ENCODE peak calls at places on chromosomes 6 and 20, in ten cellular contexts. L is OCI-LY7; M is naive thymus-derived CD4-positive, alpha-beta T cell; E is DMS 273 treated with DMSO at 0.1 percent for 48 hours; Z is midbrain; P is activated CD4-positive, alpha-beta T cell treated with anti-CD3 and anti-CD28 coated beads for 36 hours; S is AG09309; X is fibroblast of pulmonary artery; I is amygdala; C is CD4-positive, CD25-positive, alpha-beta regulatory T cell. D is an unnamed sample.

GRCh38 chr6:6885521-6886088 is 222.2 kb upstream of the RREB1 start:
- DNase-seq in L (no peak), P (no peak), M (no peak), I (peak; percentile 19), S (no peak), X (no peak), Z (peak; percentile 10), E (no peak), C (peak; percentile 20), D (no peak)

GRCh38 chr6:14638932-14639875 is 521.6 kb downstream of the CD83 start:
- DNase-seq in C (no peak), P (no peak), I (no peak), L (peak; percentile 71), S (no peak), E (peak; percentile 47), M (no peak), Z (no peak), X (peak; percentile 41), D (peak; percentile 78)

GRCh38 chr6:47479156-47479541 is 1.6 kb downstream of the CD2AP start:
- DNase-seq in S (no peak), P (no peak), C (peak; percentile 16), E (peak; percentile 16), L (peak; percentile 55), X (no peak), Z (no peak), I (no peak), M (no peak), D (no peak)

GRCh38 chr6:137218917-137219663 is at the start of gene IFNGR1:
- DNase-seq in Z (peak; percentile 97), P (peak; percentile 98), M (peak; percentile 97), L (peak; percentile 93), X (peak; percentile 96), S (no peak), C (peak; percentile 95), E (peak; percentile 58), I (peak; percentile 92), D (peak; percentile 96)

GRCh38 chr6:149368065-149368464 is 32.0 kb upstream of the SUMO4 start:
- DNase-seq in M (no peak), X (no peak), P (no peak), L (no peak), E (no peak), S (no peak), I (no peak), C (no peak), Z (no peak), D (no peak)

GRCh38 chr6:34341481-34341971 is 50.9 kb downstream of the NUDT3 start:
- DNase-seq in S (no peak), L (no peak), M (no peak), P (no peak), E (no peak), Z (no peak), I (no peak), X (peak; percentile 64), C (no peak), D (no peak)

GRCh38 chr6:51147756-51148155 is 329.1 kb downstream of the TFAP2B start:
- DNase-seq in Z (no peak), M (no peak), E (no peak), L (no peak), I (no peak), S (no peak), X (no peak), C (no peak), P (no peak), D (no peak)

GRCh38 chr6:167757291-167757690 is 69.4 kb upstream of the AFDN start:
- DNase-seq in E (no peak), I (no peak), C (no peak), Z (no peak), M (no peak), S (no peak), L (no peak), X (no peak), P (no peak), D (no peak)

GRCh38 chr6:133242761-133243590 is 1.8 kb downstream of the EYA4 start:
- DNase-seq in Z (no peak), E (peak; percentile 14), X (no peak), S (no peak), M (no peak), L (no peak), C (no peak), P (peak; percentile 8), I (no peak), D (no peak)

GRCh38 chr6:13680448-13680968 is 31.1 kb downstream of the RANBP9 start:
- DNase-seq in M (no peak), L (no peak), C (no peak), S (no peak), I (no peak), P (no peak), E (no peak), Z (no peak), X (no peak), D (no peak)

GRCh38 chr6:102853249-102853955 is 1459.9 kb downstream of the GRIK2 start:
- DNase-seq in M (no peak), C (no peak), S (no peak), X (no peak), Z (no peak), E (no peak), I (no peak), L (no peak), P (no peak), D (no peak)

GRCh38 chr6:2780109-2780730 is 15.0 kb downstream of the WRNIP1 start:
- DNase-seq in M (no peak), E (no peak), P (no peak), C (no peak), Z (no peak), S (no peak), I (no peak), L (no peak), X (no peak), D (no peak)

GRCh38 chr6:137550527-137550926 is 56.3 kb upstream of the OLIG3 start:
- DNase-seq in S (no peak), X (no peak), C (no peak), M (no peak), L (no peak), Z (no peak), E (peak; percentile 85), P (no peak), I (no peak), D (no peak)

GRCh38 chr6:32944265-32944664 is 3.4 kb upstream of the HLA-DMB start:
- DNase-seq in C (peak; percentile 82), L (peak; percentile 95), X (no peak), Z (peak; percentile 14), P (peak; percentile 48), I (no peak), S (no peak), E (no peak), M (peak; percentile 38), D (peak; percentile 90)

GRCh38 chr6:134840086-134840485 is 109.8 kb downstream of the ALDH8A1 start:
- DNase-seq in S (no peak), I (no peak), E (no peak), C (no peak), Z (no peak), P (no peak), M (no peak), X (no peak), L (no peak), D (no peak)

GRCh38 chr20:48722737-48723191 is 105.0 kb downstream of the PREX1 start:
- DNase-seq in C (no peak), M (no peak), P (peak; percentile 29), L (peak; percentile 18), I (no peak), X (peak; percentile 62), S (no peak), E (no peak), Z (no peak), D (peak; percentile 14)

GRCh38 chr6:85676086-85676729 is 33.5 kb upstream of the SYNCRIP start:
- DNase-seq in M (no peak), Z (peak; percentile 21), S (no peak), P (no peak), I (no peak), L (peak; percentile 18), C (no peak), E (no peak), X (peak; percentile 49), D (no peak)

GRCh38 chr6:108699290-108700041 is 138.7 kb downstream of the FOXO3 start:
- DNase-seq in X (peak; percentile 68), P (no peak), Z (no peak), C (no peak), I (no peak), M (no peak), E (no peak), S (no peak), L (no peak), D (no peak)

GRCh38 chr6:109477725-109478124 is 5.3 kb downstream of the ZBTB24 start:
- DNase-seq in X (no peak), I (no peak), Z (no peak), M (no peak), P (peak; percentile 24), E (no peak), L (no peak), C (no peak), S (no peak), D (no peak)

GRCh38 chr20:49279677-49280462 is 2.0 kb upstream of the ZNFX1 start:
- DNase-seq in Z (no peak), L (peak; percentile 53), I (no peak), M (no peak), P (no peak), C (peak; percentile 52), X (no peak), E (no peak), S (no peak), D (no peak)

GRCh38 chr6:157020398-157021266 is 243.5 kb downstream of the ARID1B start:
- DNase-seq in E (peak; percentile 36), C (peak; percentile 80), S (no peak), X (peak; percentile 67), Z (no peak), P (peak; percentile 81), L (peak; percentile 68), I (no peak), M (no peak), D (peak; percentile 12)

GRCh38 chr6:11632795-11633511 is 95.4 kb downstream of the TMEM170B start:
- DNase-seq in I (no peak), X (peak; percentile 52), Z (no peak), E (no peak), S (no peak), C (no peak), P (no peak), L (no peak), M (no peak), D (no peak)

GRCh38 chr20:12827796-12828406 is 180.9 kb upstream of the SPTLC3 start:
- DNase-seq in X (no peak), C (no peak), E (no peak), P (no peak), Z (no peak), L (no peak), S (no peak), I (no peak), M (no peak), D (no peak)

GRCh38 chr6:167836722-167837121 is 10.0 kb downstream of the AFDN start:
- DNase-seq in L (no peak), S (no peak), E (no peak), I (no peak), P (no peak), Z (no peak), X (no peak), C (no peak), M (no peak), D (no peak)